ENCODE peak calls at places on chromosome 18, in eight cellular contexts. U is breast epithelium, Q is keratinocyte, O is A549, P is fibroblast of mammary gland, T is HFFc6, A is Peyer's patch, M is kidney. F is an unnamed sample.

GRCh38 chr18:8812631-8813030 is 107.3 kb downstream of the MTCL1 start:
- DNase-seq in U (no peak), O (no peak), Q (no peak), P (peak), M (no peak), T (peak), A (no peak), F (no peak)

GRCh38 chr18:36012891-36013290 is 40.4 kb downstream of the RMP24 start:
- DNase-seq in Q (no peak), M (no peak), A (no peak), O (no peak), T (no peak), P (peak), U (no peak), F (no peak)

GRCh38 chr18:62944454-62944853 is 229.1 kb downstream of the PHLPP1 start:
- DNase-seq in T (no peak), U (no peak), P (peak), M (no peak), Q (no peak), A (no peak), O (no peak), F (no peak)

GRCh38 chr18:71115261-71115660 is 826.4 kb downstream of the SOCS6 start:
- DNase-seq in Q (no peak), A (no peak), O (no peak), M (no peak), T (no peak), P (no peak), U (no peak), F (no peak)

GRCh38 chr18:21599585-21600525 is 649 bp downstream of the ESCO1 start:
- DNase-seq in U (peak), M (peak), A (peak), P (no peak), Q (no peak), O (peak), T (no peak), F (no peak)

GRCh38 chr18:23135679-23136325 is 517 bp downstream of the CABLES1 start:
- DNase-seq in O (no peak), U (peak), Q (no peak), A (no peak), T (no peak), P (no peak), M (peak), F (no peak)

GRCh38 chr18:78090584-78090983 is 840.9 kb downstream of the GALR1 start:
- DNase-seq in A (no peak), M (no peak), Q (no peak), U (no peak), O (no peak), T (no peak), P (no peak), F (no peak)

GRCh38 chr18:8368490-8369217 is 240.6 kb upstream of the RAB12 start:
- DNase-seq in P (no peak), T (no peak), Q (no peak), M (no peak), A (no peak), O (no peak), U (no peak), F (no peak)

GRCh38 chr18:14074187-14074586 is 58.0 kb downstream of the ZNF519 start:
- DNase-seq in O (no peak), T (no peak), U (no peak), Q (no peak), M (no peak), A (no peak), P (no peak), F (no peak)

GRCh38 chr18:77065221-77065981 is 67.2 kb downstream of the MBP start:
- DNase-seq in O (peak), P (peak), U (no peak), Q (no peak), A (peak), M (no peak), T (peak), F (no peak)

GRCh38 chr18:67516432-67517223 is at the start of gene DSEL:
- DNase-seq in O (peak), A (peak), M (peak), U (peak), Q (no peak), P (peak), T (peak), F (peak)

GRCh38 chr18:50240083-50240563 is 26.2 kb downstream of the CFAP53 start:
- DNase-seq in P (peak), O (no peak), U (no peak), Q (peak), M (no peak), T (no peak), A (no peak), F (no peak)

GRCh38 chr18:49520661-49521145 is 33.7 kb upstream of the C18orf32 start:
- DNase-seq in M (no peak), A (no peak), P (peak), T (no peak), U (no peak), O (no peak), Q (no peak), F (peak)

DNA sequence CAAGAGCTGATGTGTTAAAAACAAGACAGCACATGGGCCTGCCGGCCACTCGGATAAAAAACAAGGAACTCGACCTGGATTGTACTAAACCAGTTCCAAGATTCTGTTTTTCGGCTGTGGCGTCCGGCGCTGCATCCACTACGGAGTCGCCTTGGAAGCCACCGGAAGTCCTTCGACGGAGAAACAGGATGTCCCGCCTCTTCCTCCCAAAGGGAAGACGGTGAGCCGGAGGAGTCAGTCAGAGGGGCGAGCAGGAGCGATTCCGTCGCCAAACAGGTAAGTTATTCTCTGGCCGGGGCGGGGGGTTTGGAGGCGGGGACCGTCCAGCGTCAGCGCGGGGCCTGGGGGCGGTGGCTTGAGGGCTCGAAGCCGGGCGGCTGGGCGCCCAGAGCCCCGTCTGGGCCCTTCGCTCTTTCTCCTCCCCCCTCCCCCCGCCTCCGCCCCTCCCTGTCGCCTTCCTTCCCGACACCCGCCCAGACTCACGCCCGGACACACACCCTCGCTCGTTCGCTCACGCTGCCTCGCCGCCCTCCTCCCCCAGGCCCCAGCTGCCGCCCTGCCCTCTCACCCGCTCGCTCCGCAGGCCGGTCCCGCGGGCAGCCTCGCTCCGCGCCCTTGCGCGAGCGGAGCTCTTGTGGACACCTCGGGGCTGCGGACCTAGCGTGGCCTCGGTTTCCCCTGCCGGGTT is at the start of gene ZNF407:
- DNase-seq in M (peak), T (peak), P (peak), Q (peak), U (peak), O (peak), A (peak), F (peak)
- TF ChIP-seq CTCF in M (no peak), T (no peak), P (no peak), Q (no peak), U (no peak), O (no peak), A (no peak), F (no peak)

GRCh38 chr18:58125756-58126155 is 81.7 kb downstream of the NEDD4L start:
- DNase-seq in P (no peak), A (no peak), Q (no peak), O (no peak), T (no peak), M (no peak), U (no peak), F (no peak)

GRCh38 chr18:58124475-58124874 is 80.4 kb downstream of the NEDD4L start:
- DNase-seq in O (no peak), T (no peak), Q (no peak), A (no peak), M (no peak), U (no peak), P (no peak), F (no peak)

GRCh38 chr18:58129019-58129374 is 85.0 kb downstream of the NEDD4L start:
- DNase-seq in P (no peak), U (no peak), O (no peak), M (no peak), T (no peak), A (no peak), Q (no peak), F (no peak)

GRCh38 chr18:58125183-58125582 is 81.2 kb downstream of the NEDD4L start:
- DNase-seq in M (no peak), A (no peak), T (no peak), O (no peak), U (no peak), P (peak), Q (no peak), F (no peak)

GRCh38 chr18:58128286-58129018 is 84.4 kb downstream of the NEDD4L start:
- DNase-seq in M (no peak), P (no peak), A (no peak), Q (no peak), T (no peak), O (no peak), U (no peak), F (no peak)
- TF ChIP-seq CTCF in M (peak), P (no peak), A (no peak), Q (no peak), T (no peak), O (no peak), U (no peak), F (no peak)

DNA sequence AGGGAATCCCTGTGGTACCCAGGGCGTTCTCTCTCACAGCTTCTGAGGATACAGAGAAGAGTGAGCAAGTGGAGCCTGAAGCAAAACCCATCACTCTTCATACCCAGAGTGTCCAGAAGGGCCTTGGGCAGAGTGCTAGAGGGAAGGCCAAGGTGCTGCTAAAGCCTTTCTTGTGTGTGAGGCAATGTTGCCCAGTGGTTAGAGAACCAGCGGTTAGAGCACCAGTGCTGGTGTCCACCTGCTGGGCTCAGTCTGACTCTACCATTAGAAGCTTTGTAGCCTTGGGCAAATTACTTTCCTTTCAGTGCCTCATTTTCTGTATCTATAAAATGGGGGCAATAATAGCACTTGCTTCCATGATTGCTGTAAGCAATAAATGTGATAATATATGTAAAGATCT is 210.5 kb upstream of the SKOR2 start:
- DNase-seq in T (no peak), U (no peak), P (no peak), Q (no peak), A (no peak), M (no peak), O (no peak), F (no peak)
- TF ChIP-seq CTCF in T (no peak), U (no peak), P (no peak), Q (no peak), A (no peak), M (no peak), O (no peak), F (no peak)

DNA sequence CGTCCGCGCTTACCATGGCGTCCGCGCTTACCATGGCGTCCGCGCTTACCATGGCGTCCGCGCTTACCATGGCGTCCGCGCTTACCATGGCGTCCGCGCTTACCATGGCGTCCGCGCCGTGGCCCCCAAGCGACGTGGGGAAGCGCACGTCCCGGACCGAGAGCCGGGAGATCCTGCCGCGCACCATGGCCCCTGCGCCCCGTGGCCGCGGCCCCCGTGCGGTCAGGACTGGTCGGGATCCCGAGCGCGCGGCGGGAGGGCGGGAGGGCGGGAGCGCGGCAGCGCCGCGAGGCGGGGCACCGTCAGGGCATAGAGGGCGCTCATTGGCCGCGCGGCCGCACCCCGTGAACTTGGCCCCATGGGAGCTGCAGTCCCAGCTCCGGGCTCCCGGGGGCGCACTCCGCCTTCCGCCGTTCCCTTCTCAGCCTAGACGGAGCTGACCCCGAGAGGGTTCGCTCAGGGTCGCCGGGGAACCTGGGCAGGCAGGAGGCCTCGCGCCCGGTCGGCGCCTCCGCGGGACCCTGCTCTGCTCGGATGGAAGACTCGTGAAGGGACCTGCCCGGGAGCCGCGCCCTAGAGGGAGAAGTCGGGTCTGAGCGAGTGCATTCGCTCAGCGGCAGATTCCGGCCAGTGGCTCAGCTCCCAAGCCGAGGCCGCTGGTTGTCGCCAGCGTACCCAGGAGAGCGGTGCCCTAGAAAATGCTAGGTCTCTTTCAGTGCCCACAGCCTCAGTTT is at the start of gene ENOSF1:
- DNase-seq in P (peak), U (peak), Q (no peak), T (peak), O (peak), A (peak), M (peak), F (peak)
- TF ChIP-seq CTCF in P (peak), U (peak), Q (peak), T (peak), O (peak), A (peak), M (peak), F (no peak)

GRCh38 chr18:38545071-38545470 is 979.5 kb upstream of the CELF4 start:
- DNase-seq in M (no peak), A (no peak), U (no peak), Q (peak), O (no peak), T (no peak), P (no peak), F (no peak)
- TF ChIP-seq CTCF in M (no peak), A (no peak), U (no peak), Q (peak), O (no peak), T (no peak), P (no peak), F (peak)

GRCh38 chr18:65435529-65435928 is 315.3 kb upstream of the CDH7 start:
- DNase-seq in U (no peak), T (no peak), P (no peak), Q (no peak), O (no peak), A (no peak), M (no peak), F (no peak)

GRCh38 chr18:65436430-65436829 is 314.4 kb upstream of the CDH7 start:
- DNase-seq in O (no peak), Q (no peak), A (no peak), M (no peak), T (no peak), U (no peak), P (no peak), F (no peak)

GRCh38 chr18:65439184-65439583 is 311.6 kb upstream of the CDH7 start:
- DNase-seq in U (no peak), Q (no peak), O (no peak), P (peak), T (no peak), A (no peak), M (no peak), F (peak)
- TF ChIP-seq CTCF in U (no peak), Q (no peak), O (no peak), P (no peak), T (peak), A (no peak), M (no peak), F (no peak)

GRCh38 chr18:3885209-3885792 is 435.3 kb downstream of the TGIF1 start:
- DNase-seq in O (peak), U (no peak), Q (no peak), T (no peak), A (no peak), M (no peak), P (no peak), F (no peak)
- TF ChIP-seq CTCF in O (peak), U (no peak), Q (peak), T (peak), A (no peak), M (no peak), P (peak), F (no peak)

F was measured in D721Med.